ENCODE peak calls at places on chromosomes 1 and 21, in eight cellular contexts. P, R, I, T, W, E, A and X are unnamed samples.

GRCh38 chr1:180674603-180675530 is 43.0 kb downstream of the XPR1 start:
- DNase-seq in P (no peak), R (no peak), I (peak; percentile 52), T (no peak), W (peak; percentile 10), E (no peak), A (no peak), X (no peak)

GRCh38 chr1:188251039-188251438 is 1422.3 kb downstream of the PLA2G4A start:
- DNase-seq in P (no peak), R (no peak), I (no peak), T (no peak), W (no peak), E (no peak), A (no peak), X (no peak)

GRCh38 chr1:172979828-172980227 is 70.9 kb downstream of the TNFSF18 start:
- DNase-seq in P (no peak), R (no peak), I (no peak), T (no peak), W (no peak), E (no peak), A (no peak), X (no peak)

GRCh38 chr1:77926561-77927357 is 38.3 kb downstream of the NEXN start:
- DNase-seq in P (no peak), R (no peak), I (no peak), T (no peak), W (no peak), E (no peak), A (no peak), X (no peak)

GRCh38 chr1:44999232-44999631 is 11.9 kb downstream of the HECTD3 start:
- DNase-seq in P (no peak), R (no peak), I (no peak), T (no peak), W (no peak), E (no peak), A (no peak), X (no peak)

GRCh38 chr1:33097137-33097611 is 16.2 kb downstream of the AZIN2 start:
- DNase-seq in P (no peak), R (no peak), I (peak; percentile 74), T (no peak), W (peak; percentile 24), E (no peak), A (no peak), X (no peak)

GRCh38 chr21:37751268-37751975 is 164.8 kb downstream of the KCNJ6 start:
- DNase-seq in P (no peak), R (no peak), I (peak; percentile 54), T (no peak), W (peak; percentile 29), E (no peak), A (no peak), X (no peak)

GRCh38 chr1:233113009-233113712 is 162.8 kb downstream of the NTPCR start:
- DNase-seq in P (peak; percentile 70), R (no peak), I (peak; percentile 100), T (peak; percentile 52), W (peak; percentile 100), E (peak; percentile 79), A (peak; percentile 79), X (peak; percentile 83)

GRCh38 chr1:172383541-172383940 is 36.9 kb upstream of the C1orf105 start:
- DNase-seq in P (no peak), R (no peak), I (peak; percentile 88), T (no peak), W (no peak), E (no peak), A (no peak), X (no peak)

GRCh38 chr1:1900883-1901640 is 10.2 kb upstream of the GNB1 start:
- DNase-seq in P (no peak), R (no peak), I (no peak), T (no peak), W (no peak), E (no peak), A (no peak), X (no peak)

GRCh38 chr1:108646661-108647269 is 14.1 kb downstream of the HENMT1 start:
- DNase-seq in P (peak; percentile 65), R (no peak), I (peak; percentile 69), T (peak; percentile 94), W (peak; percentile 63), E (peak; percentile 93), A (peak; percentile 88), X (no peak)

GRCh38 chr1:150764617-150765090 is 924 bp downstream of the CTSS start:
- DNase-seq in P (no peak), R (no peak), I (peak; percentile 84), T (no peak), W (peak; percentile 77), E (no peak), A (no peak), X (no peak)

GRCh38 chr1:10280442-10281350 is 70.3 kb downstream of the KIF1B start:
- DNase-seq in P (no peak), R (no peak), I (peak; percentile 56), T (no peak), W (no peak), E (no peak), A (no peak), X (no peak)

GRCh38 chr1:234887026-234887910 is 241.4 kb downstream of the TOMM20 start:
- DNase-seq in P (peak; percentile 70), R (no peak), I (peak; percentile 59), T (no peak), W (peak; percentile 30), E (no peak), A (peak; percentile 57), X (no peak)

GRCh38 chr1:62386351-62387121 is 50.3 kb upstream of the USP1 start:
- DNase-seq in P (no peak), R (no peak), I (peak; percentile 92), T (no peak), W (no peak), E (no peak), A (no peak), X (no peak)

GRCh38 chr1:10515627-10516026 is 40.9 kb downstream of the PEX14 start:
- DNase-seq in P (no peak), R (no peak), I (no peak), T (no peak), W (peak; percentile 67), E (no peak), A (no peak), X (no peak)

GRCh38 chr1:32806315-32806714 is 10.8 kb downstream of the YARS1 start:
- DNase-seq in P (no peak), R (no peak), I (no peak), T (no peak), W (no peak), E (peak; percentile 70), A (no peak), X (no peak)

GRCh38 chr1:248892590-248892989 is 13.4 kb upstream of the PGBD2 start:
- DNase-seq in P (no peak), R (no peak), I (no peak), T (no peak), W (no peak), E (no peak), A (no peak), X (no peak)

GRCh38 chr1:173870252-173871075 is 2.3 kb downstream of the ZBTB37 start:
- DNase-seq in P (no peak), R (no peak), I (no peak), T (peak; percentile 40), W (no peak), E (no peak), A (no peak), X (no peak)

DNA sequence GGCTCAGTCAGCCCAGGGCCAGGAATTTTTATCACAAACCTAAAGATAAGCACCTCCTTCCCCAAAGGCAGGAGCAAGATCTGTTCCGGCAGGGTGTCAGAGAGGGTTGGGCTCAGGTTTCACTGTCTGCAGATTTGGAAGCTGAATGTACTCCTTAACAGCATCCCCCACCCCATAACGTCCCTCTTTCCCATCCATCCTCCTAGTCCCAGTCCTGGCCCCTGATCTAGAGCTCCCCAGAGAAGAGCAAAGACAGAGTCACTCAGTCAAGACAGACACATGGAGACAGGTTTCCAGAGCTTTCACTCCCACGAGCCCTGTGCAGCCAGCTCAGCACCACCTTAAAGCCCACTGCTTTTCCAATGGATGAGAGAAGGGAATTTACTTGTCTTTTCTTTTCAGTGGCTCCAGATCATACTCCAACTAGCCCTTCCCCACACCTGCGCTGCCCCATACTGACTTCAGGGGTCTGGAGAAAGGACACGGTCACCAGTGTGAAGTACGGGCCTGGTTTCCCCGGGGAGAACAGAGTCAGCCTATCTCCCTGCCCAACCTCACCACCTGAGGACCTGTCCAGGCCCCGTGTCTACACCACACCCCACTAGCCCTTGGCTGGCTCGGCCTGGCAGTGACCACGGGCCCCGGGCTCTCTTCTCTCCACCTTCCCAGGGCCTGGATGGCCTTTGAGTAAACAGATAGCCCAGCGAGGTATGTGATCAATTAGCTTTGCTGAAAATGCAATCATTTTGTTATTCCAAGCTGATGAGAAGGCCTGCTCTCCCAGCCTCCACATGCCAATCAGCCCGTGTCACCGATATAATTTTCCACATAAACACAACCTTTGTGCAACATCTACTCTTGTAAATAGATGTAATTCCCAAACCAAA is 249.1 kb downstream of the FOXD2 start:
- DNase-seq in P (no peak), R (no peak), I (no peak), T (peak; percentile 17), W (no peak), E (peak; percentile 58), A (no peak), X (peak; percentile 24)
- H3K36me3 ChIP-seq in P (no peaks in the 10 kb centered on the region), R (no peaks in the 10 kb centered on the region), I (no peaks in the 10 kb centered on the region), T (no peaks in the 10 kb centered on the region), W (no peaks in the 10 kb centered on the region), E (no peaks in the 10 kb centered on the region), A (no peaks in the 10 kb centered on the region), X (no peaks in the 10 kb centered on the region)

GRCh38 chr1:100250264-100250663 is 630 bp upstream of the DBT start:
- DNase-seq in P (no peak), R (no peak), I (no peak), T (no peak), W (no peak), E (no peak), A (no peak), X (no peak)
- H3K4me3 ChIP-seq in P (peak overlapping the region; percentile 83), R (peak overlapping the region; percentile 86), I (peak overlapping the region; percentile 76), T (peak overlapping the region; percentile 67), W (peak overlapping the region; percentile 64), E (peak overlapping the region; percentile 95), A (peak overlapping the region; percentile 1), X (peak overlapping the region; percentile 72)

GRCh38 chr1:46703927-46704641 is 14.8 kb downstream of the EFCAB14 start:
- DNase-seq in P (no peak), R (no peak), I (no peak), T (no peak), W (no peak), E (no peak), A (no peak), X (no peak)
- H3K36me3 ChIP-seq in P (no peaks in the 10 kb centered on the region), R (no peaks in the 10 kb centered on the region), I (peaks cover 6% of the 10 kb centered on the region), T (peaks cover 4% of the 10 kb centered on the region), W (peaks cover 11% of the 10 kb centered on the region), E (peaks cover 84% of the 10 kb centered on the region), A (peaks cover 6% of the 10 kb centered on the region), X (peaks cover 85% of the 10 kb centered on the region)

GRCh38 chr1:204302769-204303168 is 57.0 kb downstream of the PLEKHA6 start:
- DNase-seq in P (no peak), R (no peak), I (no peak), T (no peak), W (no peak), E (no peak), A (no peak), X (no peak)

GRCh38 chr1:204307334-204307883 is 52.3 kb downstream of the PLEKHA6 start:
- DNase-seq in P (no peak), R (no peak), I (peak; percentile 19), T (no peak), W (no peak), E (peak; percentile 73), A (no peak), X (no peak)

GRCh38 chr1:204306076-204306475 is 53.7 kb downstream of the PLEKHA6 start:
- DNase-seq in P (no peak), R (no peak), I (no peak), T (no peak), W (no peak), E (no peak), A (no peak), X (no peak)

GRCh38 chr1:204304067-204304466 is 55.7 kb downstream of the PLEKHA6 start:
- DNase-seq in P (no peak), R (no peak), I (no peak), T (no peak), W (no peak), E (no peak), A (no peak), X (no peak)

GRCh38 chr1:204308023-204308628 is 51.6 kb downstream of the PLEKHA6 start:
- DNase-seq in P (no peak), R (no peak), I (no peak), T (no peak), W (no peak), E (no peak), A (no peak), X (no peak)
- H3K4me3 ChIP-seq in P (no peak overlapping the region), R (peak overlapping the region; percentile 54), I (no peak overlapping the region), T (no peak overlapping the region), W (no peak overlapping the region), E (no peak overlapping the region), A (no peak overlapping the region), X (no peak overlapping the region)